ENCODE peak calls at places on chromosome 5, in five cellular contexts. C, L, Y, U and R are unnamed samples.

GRCh38 chr5:132459983-132460834 is 30.4 kb downstream of the IRF1 start:
- DNase-seq in C (no peak), L (no peak), Y (peak), U (no peak), R (no peak)

GRCh38 chr5:107812570-107813141 is 141.9 kb upstream of the EFNA5 start:
- DNase-seq in C (peak), L (peak), Y (no peak), U (no peak), R (no peak)

GRCh38 chr5:157253547-157253946 is 12.4 kb upstream of the CYFIP2 start:
- DNase-seq in C (peak), L (peak), Y (peak), U (peak), R (no peak)

GRCh38 chr5:7886849-7887460 is 18.0 kb downstream of the MTRR start:
- DNase-seq in C (peak), L (peak), Y (peak), U (peak), R (no peak)

GRCh38 chr5:38069360-38069759 is 189.0 kb upstream of the EGFLAM start:
- DNase-seq in C (no peak), L (no peak), Y (no peak), U (peak), R (no peak)

GRCh38 chr5:4906821-4907220 is 233.3 kb upstream of the ADAMTS16 start:
- DNase-seq in C (no peak), L (no peak), Y (no peak), U (no peak), R (no peak)

GRCh38 chr5:125717209-125717608 is 706.0 kb upstream of the GRAMD2B start:
- DNase-seq in C (peak), L (peak), Y (no peak), U (peak), R (no peak)

GRCh38 chr5:124599048-124599973 is 147.1 kb downstream of the ZNF608 start:
- DNase-seq in C (no peak), L (peak), Y (peak), U (peak), R (no peak)

GRCh38 chr5:72295539-72295938 is 24.5 kb downstream of the MRPS27 start:
- DNase-seq in C (no peak), L (no peak), Y (no peak), U (no peak), R (no peak)

GRCh38 chr5:53233653-53234405 is 124.3 kb upstream of the MOCS2 start:
- DNase-seq in C (no peak), L (no peak), Y (no peak), U (no peak), R (no peak)

GRCh38 chr5:14142856-14143508 is at the start of gene TRIO:
- DNase-seq in C (peak), L (peak), Y (peak), U (peak), R (peak)

GRCh38 chr5:10452768-10453331 is 11.2 kb downstream of the ROPN1L start:
- DNase-seq in C (peak), L (peak), Y (peak), U (peak), R (no peak)

GRCh38 chr5:137700282-137700680 is 35.6 kb downstream of the KLHL3 start:
- DNase-seq in C (no peak), L (no peak), Y (no peak), U (no peak), R (no peak)

GRCh38 chr5:112800901-112801300 is 60.2 kb upstream of the SRP19 start:
- DNase-seq in C (no peak), L (no peak), Y (no peak), U (no peak), R (no peak)

GRCh38 chr5:83157120-83157519 is 79.8 kb downstream of the XRCC4 start:
- DNase-seq in C (no peak), L (no peak), Y (no peak), U (no peak), R (no peak)

GRCh38 chr5:172107606-172108005 is 80.4 kb downstream of the STK10 start:
- DNase-seq in C (peak), L (peak), Y (no peak), U (peak), R (no peak)

GRCh38 chr5:978051-978450 is 30.6 kb upstream of the NKD2 start:
- DNase-seq in C (no peak), L (no peak), Y (no peak), U (no peak), R (no peak)

GRCh38 chr5:6365142-6365976 is 13.0 kb downstream of the MED10 start:
- DNase-seq in C (peak), L (peak), Y (peak), U (no peak), R (no peak)

GRCh38 chr5:172616730-172617129 is 24.3 kb upstream of the NEURL1B start:
- DNase-seq in C (no peak), L (no peak), Y (no peak), U (no peak), R (no peak)

GRCh38 chr5:15598294-15598902 is 98.4 kb downstream of the FBXL7 start:
- DNase-seq in C (no peak), L (no peak), Y (no peak), U (no peak), R (no peak)

GRCh38 chr5:141560725-141561483 is 57.9 kb downstream of the DIAPH1 start:
- DNase-seq in C (peak), L (peak), Y (peak), U (peak), R (no peak)

GRCh38 chr5:39765381-39765780 is 340.6 kb upstream of the DAB2 start:
- DNase-seq in C (peak), L (no peak), Y (no peak), U (no peak), R (no peak)

GRCh38 chr5:177023247-177023703 is 779 bp downstream of the ZNF346 start:
- DNase-seq in C (peak), L (no peak), Y (no peak), U (no peak), R (no peak)

GRCh38 chr5:135212361-135213033 is 178.5 kb upstream of the PITX1 start:
- DNase-seq in C (no peak), L (no peak), Y (no peak), U (no peak), R (no peak)

GRCh38 chr5:107515521-107515920 is 155.2 kb downstream of the EFNA5 start:
- DNase-seq in C (no peak), L (no peak), Y (no peak), U (no peak), R (no peak)

GRCh38 chr5:31617867-31618266 is 21.1 kb upstream of the PDZD2 start:
- DNase-seq in C (no peak), L (no peak), Y (no peak), U (no peak), R (no peak)

GRCh38 chr5:131104169-131104775 is 60.8 kb downstream of the HINT1 start:
- DNase-seq in C (no peak), L (no peak), Y (peak), U (no peak), R (no peak)